ENCODE peak calls at places on chromosomes 4 and X, in nine cellular contexts. Y is naive thymus-derived CD8-positive, alpha-beta T cell; B is activated CD8-positive, alpha-beta memory T cell treated with anti-CD3 and anti-CD28 coated beads for 48 hours; R is fibroblast of the conjunctiva; F is EL; J is iPS-NIHi11; K is left cardiac atrium; A is C1 segment of cervical spinal cord; L is activated T-helper 1 cell treated with Interleukin-2 at 50 U/mL for 16 hours. S is an unnamed sample.

GRCh38 chr4:117823388-117823787 is 210.9 kb upstream of the NDST3 start:
- DNase-seq in Y (no peak), B (no peak), R (no peak), F (no peak), J (no peak), K (no peak), A (no peak), L (no peak), S (no peak)

GRCh38 chr4:156169011-156169410 is 215.3 kb upstream of the CTSO start:
- DNase-seq in Y (no peak), B (no peak), R (peak; percentile 63), F (peak; percentile 90), J (peak; percentile 33), K (peak; percentile 27), A (no peak), L (no peak), S (peak; percentile 63)

GRCh38 chr4:142473218-142473959 is 372.7 kb downstream of the INPP4B start:
- DNase-seq in Y (no peak), B (no peak), R (no peak), F (no peak), J (peak; percentile 16), K (peak; percentile 28), A (no peak), L (no peak), S (peak; percentile 87)

GRCh38 chr4:182278729-182279128 is 35.5 kb downstream of the TENM3 start:
- DNase-seq in Y (no peak), B (no peak), R (no peak), F (no peak), J (no peak), K (no peak), A (no peak), L (no peak), S (no peak)

GRCh38 chr4:3637326-3638016 is 105.2 kb upstream of the LRPAP1 start:
- DNase-seq in Y (peak; percentile 15), B (no peak), R (no peak), F (no peak), J (no peak), K (no peak), A (no peak), L (no peak), S (no peak)

GRCh38 chr4:169346840-169347239 is 76.1 kb upstream of the SH3RF1 start:
- DNase-seq in Y (no peak), B (no peak), R (no peak), F (no peak), J (no peak), K (no peak), A (no peak), L (no peak), S (no peak)

GRCh38 chrX:78388663-78389062 is 61.3 kb upstream of the CYSLTR1 start:
- DNase-seq in Y (no peak), B (no peak), R (no peak), F (no peak), J (no peak), K (no peak), A (no peak), L (no peak), S (no peak)

GRCh38 chr4:6221851-6222760 is 21.8 kb upstream of the JAKMIP1 start:
- DNase-seq in Y (no peak), B (no peak), R (no peak), F (no peak), J (peak; percentile 91), K (peak; percentile 63), A (peak; percentile 30), L (no peak), S (no peak)

GRCh38 chrX:69093960-69094935 is 71.0 kb downstream of the PJA1 start:
- DNase-seq in Y (peak; percentile 65), B (no peak), R (peak; percentile 18), F (peak; percentile 45), J (peak; percentile 75), K (peak; percentile 28), A (no peak), L (no peak), S (no peak)

GRCh38 chr4:74109116-74109791 is 10.3 kb upstream of the CXCL2 start:
- DNase-seq in Y (no peak), B (no peak), R (peak; percentile 96), F (peak; percentile 97), J (peak; percentile 67), K (peak; percentile 61), A (no peak), L (no peak), S (no peak)

GRCh38 chr4:152115794-152116193 is 355.0 kb upstream of the GATB start:
- DNase-seq in Y (peak; percentile 68), B (no peak), R (no peak), F (no peak), J (no peak), K (no peak), A (no peak), L (peak; percentile 19), S (no peak)

GRCh38 chr4:88737304-88738015 is 39.8 kb upstream of the NAP1L5 start:
- DNase-seq in Y (no peak), B (no peak), R (no peak), F (no peak), J (peak; percentile 68), K (no peak), A (no peak), L (no peak), S (no peak)

GRCh38 chr4:90474484-90474883 is 347.3 kb downstream of the CCSER1 start:
- DNase-seq in Y (no peak), B (no peak), R (no peak), F (no peak), J (no peak), K (no peak), A (no peak), L (no peak), S (no peak)

GRCh38 chrX:119062750-119063374 is 9.9 kb upstream of the CT47C1 start:
- DNase-seq in Y (no peak), B (no peak), R (no peak), F (no peak), J (peak; percentile 55), K (no peak), A (no peak), L (no peak), S (no peak)

GRCh38 chr4:173450281-173450680 is 51.4 kb upstream of the SCRG1 start:
- DNase-seq in Y (no peak), B (no peak), R (no peak), F (no peak), J (no peak), K (no peak), A (no peak), L (no peak), S (no peak)

S was measured in NCI-H446 treated with DMSO at 0.1 percent for 48 hours.